ENCODE peak calls at places on chromosomes 1 and 21, in five cellular contexts. One of them, this sample, is unnamed.

GRCh38 chr1:94614980-94615379 is 73.4 kb upstream of the F3 start:
- DNase-seq in caudate nucleus: no peak
- DNase-seq in T-cell: no peak
- DNase-seq in HFF-Myc: no peak
- DNase-seq in aorta: peak
- DNase-seq in this sample: no peak

GRCh38 chr1:7630378-7630777 is 140.7 kb upstream of the VAMP3 start:
- DNase-seq in caudate nucleus: no peak
- DNase-seq in T-cell: no peak
- DNase-seq in HFF-Myc: no peak
- DNase-seq in aorta: peak
- DNase-seq in this sample: no peak

GRCh38 chr1:10630661-10631120 is 155.9 kb downstream of the PEX14 start:
- DNase-seq in caudate nucleus: no peak
- DNase-seq in T-cell: no peak
- DNase-seq in HFF-Myc: no peak
- DNase-seq in aorta: peak
- DNase-seq in this sample: no peak

GRCh38 chr1:154999651-155000474 is 2.7 kb upstream of the ZBTB7B start:
- DNase-seq in caudate nucleus: no peak
- DNase-seq in T-cell: no peak
- DNase-seq in HFF-Myc: no peak
- DNase-seq in aorta: peak
- DNase-seq in this sample: no peak

GRCh38 chr1:160163612-160164011 is 12.2 kb downstream of the ATP1A4 start:
- DNase-seq in caudate nucleus: no peak
- DNase-seq in T-cell: no peak
- DNase-seq in HFF-Myc: no peak
- DNase-seq in aorta: no peak
- DNase-seq in this sample: no peak

GRCh38 chr1:22832414-22832786 is 121.8 kb downstream of the EPHB2 start:
- DNase-seq in caudate nucleus: no peak
- DNase-seq in T-cell: no peak
- DNase-seq in HFF-Myc: no peak
- DNase-seq in aorta: no peak
- DNase-seq in this sample: no peak

GRCh38 chr1:12600880-12601633 is 17.0 kb downstream of the DHRS3 start:
- DNase-seq in caudate nucleus: no peak
- DNase-seq in T-cell: peak
- DNase-seq in HFF-Myc: no peak
- DNase-seq in aorta: no peak
- DNase-seq in this sample: no peak

GRCh38 chr1:67159233-67159632 is 7.0 kb upstream of the IL23R start:
- DNase-seq in caudate nucleus: no peak
- DNase-seq in T-cell: no peak
- DNase-seq in HFF-Myc: no peak
- DNase-seq in aorta: no peak
- DNase-seq in this sample: no peak

GRCh38 chr1:160634543-160635491 is 12.0 kb downstream of the SLAMF1 start:
- DNase-seq in caudate nucleus: no peak
- DNase-seq in T-cell: no peak
- DNase-seq in HFF-Myc: no peak
- DNase-seq in aorta: no peak
- DNase-seq in this sample: no peak

GRCh38 chr1:159993911-159994310 is 37.9 kb downstream of the PIGM start:
- DNase-seq in caudate nucleus: no peak
- DNase-seq in T-cell: no peak
- DNase-seq in HFF-Myc: no peak
- DNase-seq in aorta: no peak
- DNase-seq in this sample: no peak

GRCh38 chr1:67534627-67535065 is 104.4 kb upstream of the SERBP1 start:
- DNase-seq in caudate nucleus: no peak
- DNase-seq in T-cell: no peak
- DNase-seq in HFF-Myc: peak
- DNase-seq in aorta: no peak
- DNase-seq in this sample: no peak

GRCh38 chr1:119331915-119332314 is 36.7 kb upstream of the HAO2 start:
- DNase-seq in caudate nucleus: no peak
- DNase-seq in T-cell: no peak
- DNase-seq in HFF-Myc: no peak
- DNase-seq in aorta: no peak
- DNase-seq in this sample: no peak

GRCh38 chr1:9784508-9785133 is 39.1 kb downstream of the CLSTN1 start:
- DNase-seq in caudate nucleus: no peak
- DNase-seq in T-cell: peak
- DNase-seq in HFF-Myc: no peak
- DNase-seq in aorta: no peak
- DNase-seq in this sample: peak

GRCh38 chr1:1079408-1080121 is 5.5 kb upstream of the RNF223 start:
- DNase-seq in caudate nucleus: no peak
- DNase-seq in T-cell: no peak
- DNase-seq in HFF-Myc: peak
- DNase-seq in aorta: peak
- DNase-seq in this sample: no peak

GRCh38 chr1:21773585-21773984 is 9.4 kb downstream of the USP48 start:
- DNase-seq in caudate nucleus: no peak
- DNase-seq in T-cell: no peak
- DNase-seq in HFF-Myc: no peak
- DNase-seq in aorta: no peak
- DNase-seq in this sample: no peak

GRCh38 chr1:55214214-55214902 is 806 bp downstream of the USP24 start:
- DNase-seq in caudate nucleus: no peak
- DNase-seq in T-cell: no peak
- DNase-seq in HFF-Myc: no peak
- DNase-seq in aorta: peak
- DNase-seq in this sample: peak

GRCh38 chr1:217343907-217344306 is 287.0 kb downstream of the GPATCH2 start:
- DNase-seq in caudate nucleus: no peak
- DNase-seq in T-cell: no peak
- DNase-seq in HFF-Myc: no peak
- DNase-seq in aorta: no peak
- DNase-seq in this sample: no peak

GRCh38 chr1:231238298-231238697 is 2.7 kb upstream of the GNPAT start:
- DNase-seq in caudate nucleus: no peak
- DNase-seq in T-cell: no peak
- DNase-seq in HFF-Myc: no peak
- DNase-seq in aorta: no peak
- DNase-seq in this sample: no peak

GRCh38 chr1:8495928-8496401 is 178.1 kb downstream of the SLC45A1 start:
- DNase-seq in caudate nucleus: no peak
- DNase-seq in T-cell: no peak
- DNase-seq in HFF-Myc: no peak
- DNase-seq in aorta: no peak
- DNase-seq in this sample: no peak

GRCh38 chr1:1144122-1144842 is 28.4 kb upstream of the C1orf159 start:
- DNase-seq in caudate nucleus: no peak
- DNase-seq in T-cell: peak
- DNase-seq in HFF-Myc: no peak
- DNase-seq in aorta: no peak
- DNase-seq in this sample: no peak

GRCh38 chr21:26801524-26801923 is 43.7 kb downstream of the ADAMTS1 start:
- DNase-seq in caudate nucleus: no peak
- DNase-seq in T-cell: no peak
- DNase-seq in HFF-Myc: peak
- DNase-seq in aorta: no peak
- DNase-seq in this sample: no peak

GRCh38 chr1:35115459-35116383 is 36.5 kb downstream of the ZMYM1 start:
- DNase-seq in caudate nucleus: no peak
- DNase-seq in T-cell: peak
- DNase-seq in HFF-Myc: no peak
- DNase-seq in aorta: no peak
- DNase-seq in this sample: no peak

GRCh38 chr1:200911361-200911760 is 16.7 kb downstream of the INAVA start:
- DNase-seq in caudate nucleus: no peak
- DNase-seq in T-cell: no peak
- DNase-seq in HFF-Myc: no peak
- DNase-seq in aorta: no peak
- DNase-seq in this sample: no peak

GRCh38 chr1:26358411-26359384 is 4.8 kb upstream of the CRYBG2 start:
- DNase-seq in caudate nucleus: no peak
- DNase-seq in T-cell: peak
- DNase-seq in HFF-Myc: no peak
- DNase-seq in aorta: no peak
- DNase-seq in this sample: no peak

GRCh38 chr1:159980786-159981185 is 26.7 kb upstream of the SLAMF9 start:
- DNase-seq in caudate nucleus: no peak
- DNase-seq in T-cell: no peak
- DNase-seq in HFF-Myc: no peak
- DNase-seq in aorta: no peak
- DNase-seq in this sample: no peak

GRCh38 chr1:9595156-9595967 is 6.7 kb downstream of the TMEM201 start:
- DNase-seq in caudate nucleus: no peak
- DNase-seq in T-cell: no peak
- DNase-seq in HFF-Myc: no peak
- DNase-seq in aorta: peak
- DNase-seq in this sample: no peak

GRCh38 chr1:212228591-212229119 is 56.6 kb upstream of the PPP2R5A start:
- DNase-seq in caudate nucleus: no peak
- DNase-seq in T-cell: no peak
- DNase-seq in HFF-Myc: no peak
- DNase-seq in aorta: no peak
- DNase-seq in this sample: no peak

GRCh38 chr1:36411674-36412648 is 14.3 kb upstream of the LSM10 start:
- DNase-seq in caudate nucleus: peak
- DNase-seq in T-cell: peak
- DNase-seq in HFF-Myc: no peak
- DNase-seq in aorta: no peak
- DNase-seq in this sample: no peak

GRCh38 chr1:184771190-184771691 is 16.6 kb upstream of the EDEM3 start:
- DNase-seq in caudate nucleus: no peak
- DNase-seq in T-cell: no peak
- DNase-seq in HFF-Myc: no peak
- DNase-seq in aorta: no peak
- DNase-seq in this sample: no peak

GRCh38 chr1:44072204-44072603 is 40.9 kb upstream of the SLC6A9 start:
- DNase-seq in caudate nucleus: no peak
- DNase-seq in T-cell: no peak
- DNase-seq in HFF-Myc: peak
- DNase-seq in aorta: peak
- DNase-seq in this sample: no peak

GRCh38 chr1:246329900-246330299 is 177.2 kb downstream of the SMYD3 start:
- DNase-seq in caudate nucleus: no peak
- DNase-seq in T-cell: no peak
- DNase-seq in HFF-Myc: no peak
- DNase-seq in aorta: no peak
- DNase-seq in this sample: no peak

This sample was measured in tibial nerve.